ENCODE peak calls at places on chromosomes 7 and 10, in six cellular contexts. T, Y, G, X, W and B are unnamed samples.

GRCh38 chr7:77338883-77339629 is 77.1 kb downstream of the GSAP start:
- DNase-seq in T (no peak), Y (no peak), G (peak; percentile 35), X (no peak), W (no peak), B (no peak)

GRCh38 chr7:148633761-148634160 is 43.2 kb downstream of the C7orf33 start:
- DNase-seq in T (no peak), Y (no peak), G (no peak), X (no peak), W (no peak), B (no peak)

GRCh38 chr10:74947781-74948401 is 121.5 kb downstream of the KAT6B start:
- DNase-seq in T (no peak), Y (no peak), G (no peak), X (no peak), W (no peak), B (no peak)

GRCh38 chr7:142540371-142540770 is 208.9 kb upstream of the PRSS1 start:
- DNase-seq in T (no peak), Y (no peak), G (no peak), X (no peak), W (no peak), B (no peak)

GRCh38 chr10:111109506-111110242 is 32.8 kb downstream of the ADRA2A start:
- DNase-seq in T (no peak), Y (no peak), G (no peak), X (no peak), W (no peak), B (no peak)

GRCh38 chr10:114754445-114755320 is 66.9 kb upstream of the FHIP2A start:
- DNase-seq in T (no peak), Y (no peak), G (no peak), X (no peak), W (peak; percentile 80), B (no peak)

GRCh38 chr7:31864646-31865045 is 177.6 kb downstream of the PPP1R17 start:
- DNase-seq in T (no peak), Y (no peak), G (no peak), X (no peak), W (no peak), B (no peak)

GRCh38 chr7:4042402-4042801 is 639.7 kb upstream of the FOXK1 start:
- DNase-seq in T (no peak), Y (no peak), G (no peak), X (no peak), W (no peak), B (no peak)

GRCh38 chr10:88835095-88835909 is 16.3 kb downstream of the ANKRD22 start:
- DNase-seq in T (peak; percentile 82), Y (peak; percentile 89), G (peak; percentile 68), X (no peak), W (peak; percentile 57), B (peak; percentile 81)

GRCh38 chr7:1725199-1725701 is 55.2 kb downstream of the ELFN1 start:
- DNase-seq in T (peak; percentile 85), Y (peak; percentile 72), G (no peak), X (no peak), W (no peak), B (no peak)

GRCh38 chr7:111835066-111835465 is 272.8 kb upstream of the IMMP2L start:
- DNase-seq in T (no peak), Y (no peak), G (no peak), X (peak; percentile 32), W (no peak), B (no peak)

GRCh38 chr7:149074116-149074885 is 16.2 kb downstream of the ZNF786 start:
- DNase-seq in T (no peak), Y (no peak), G (no peak), X (no peak), W (no peak), B (no peak)

GRCh38 chr10:130141460-130141859 is 5.3 kb downstream of the GLRX3 start:
- DNase-seq in T (no peak), Y (no peak), G (peak; percentile 20), X (no peak), W (no peak), B (no peak)

GRCh38 chr7:124655990-124656389 is 109.6 kb downstream of the GPR37 start:
- DNase-seq in T (no peak), Y (no peak), G (no peak), X (no peak), W (no peak), B (no peak)

GRCh38 chr10:93346060-93346459 is 136.1 kb downstream of the MYOF start:
- DNase-seq in T (no peak), Y (no peak), G (no peak), X (no peak), W (no peak), B (no peak)

GRCh38 chr7:2166625-2167280 is 66.0 kb downstream of the MAD1L1 start:
- DNase-seq in T (no peak), Y (peak; percentile 81), G (no peak), X (no peak), W (no peak), B (no peak)

GRCh38 chr7:36962367-36962766 is 238.1 kb upstream of the AOAH start:
- DNase-seq in T (no peak), Y (no peak), G (no peak), X (peak; percentile 49), W (peak; percentile 55), B (no peak)

GRCh38 chr7:34838329-34838728 is 180.3 kb downstream of the NPSR1 start:
- DNase-seq in T (no peak), Y (no peak), G (no peak), X (no peak), W (no peak), B (no peak)

GRCh38 chr7:131544021-131544420 is 12.4 kb downstream of the PODXL start:
- DNase-seq in T (no peak), Y (no peak), G (no peak), X (no peak), W (no peak), B (no peak)

GRCh38 chr10:47458466-47459154 is 25.3 kb downstream of the ANXA8 start:
- DNase-seq in T (no peak), Y (no peak), G (no peak), X (peak; percentile 31), W (peak; percentile 92), B (no peak)

GRCh38 chr10:71603754-71604153 is 115.8 kb downstream of the C10orf105 start:
- DNase-seq in T (no peak), Y (no peak), G (no peak), X (no peak), W (no peak), B (no peak)

GRCh38 chr7:45506059-45506458 is 68.1 kb upstream of the ADCY1 start:
- DNase-seq in T (no peak), Y (no peak), G (no peak), X (no peak), W (no peak), B (no peak)

GRCh38 chr10:100654835-100655759 is 90.3 kb upstream of the PAX2 start:
- DNase-seq in T (peak; percentile 60), Y (no peak), G (no peak), X (no peak), W (no peak), B (peak; percentile 65)

GRCh38 chr10:129704786-129705525 is 237.9 kb downstream of the MGMT start:
- DNase-seq in T (no peak), Y (no peak), G (no peak), X (no peak), W (no peak), B (no peak)

GRCh38 chr10:126060232-126060935 is 164.0 kb downstream of the FANK1 start:
- DNase-seq in T (no peak), Y (no peak), G (no peak), X (no peak), W (no peak), B (peak; percentile 36)

GRCh38 chr7:42672339-42672990 is 239.4 kb downstream of the C7orf25 start:
- DNase-seq in T (no peak), Y (no peak), G (no peak), X (no peak), W (no peak), B (no peak)

DNA sequence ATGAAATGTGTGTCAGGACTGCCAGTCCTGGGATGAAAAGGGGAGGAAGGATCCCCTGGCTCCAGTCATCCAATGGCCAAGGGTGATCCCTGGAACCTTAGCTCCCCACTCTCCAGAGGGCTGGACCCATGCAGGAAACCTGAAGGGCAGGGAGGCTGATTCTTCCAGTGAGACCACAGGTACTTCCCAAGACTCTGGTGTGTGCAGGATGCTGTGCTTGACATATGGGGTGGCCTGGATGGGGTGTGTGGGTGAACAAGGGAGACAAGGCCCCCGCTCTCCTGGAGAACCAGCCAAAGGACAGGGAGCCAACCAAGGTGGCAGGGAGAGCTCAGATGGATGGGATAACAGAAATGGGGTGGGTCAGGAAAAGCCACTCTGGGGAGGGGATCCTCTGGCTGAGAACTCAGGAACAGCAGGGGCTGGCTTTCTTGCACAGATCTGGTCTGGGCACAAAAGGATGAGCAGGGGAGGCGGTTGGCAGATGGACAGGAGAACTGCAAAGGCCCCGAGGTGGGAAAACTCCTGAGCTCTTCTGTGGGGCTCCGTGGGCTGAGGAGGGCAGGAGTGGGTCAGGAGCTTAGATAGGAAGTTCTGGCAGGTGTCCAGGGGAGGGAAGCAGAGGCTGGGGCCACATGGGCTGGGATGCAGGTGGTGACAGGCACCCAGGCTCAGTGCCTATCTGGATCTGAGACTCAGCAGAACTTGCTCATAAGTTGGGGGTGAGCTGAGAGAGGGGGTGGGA is 100.6 kb downstream of the ARHGAP22 start:
- DNase-seq in T (no peak), Y (no peak), G (no peak), X (no peak), W (no peak), B (no peak)
- TF ChIP-seq CTCF in T (no peak), Y (no peak), G (no peak), X (no peak), W (no peak), B (no peak)

GRCh38 chr7:90747521-90747920 is 151.4 kb downstream of the CDK14 start:
- DNase-seq in T (no peak), Y (no peak), G (no peak), X (no peak), W (no peak), B (no peak)
- TF ChIP-seq CTCF in T (no peak), Y (no peak), G (no peak), X (no peak), W (no peak), B (no peak)

GRCh38 chr10:97291357-97292096 is 910 bp downstream of the ARHGAP19 start:
- DNase-seq in T (no peak), Y (no peak), G (no peak), X (no peak), W (no peak), B (no peak)

GRCh38 chr10:97292862-97293198 is 393 bp upstream of the ARHGAP19 start:
- DNase-seq in T (no peak), Y (no peak), G (no peak), X (no peak), W (no peak), B (no peak)

GRCh38 chr10:97297556-97298222 is 5.3 kb upstream of the ARHGAP19 start:
- DNase-seq in T (no peak), Y (no peak), G (peak; percentile 54), X (no peak), W (no peak), B (no peak)

GRCh38 chr10:97298223-97298571 is 5.8 kb upstream of the ARHGAP19 start:
- DNase-seq in T (no peak), Y (no peak), G (no peak), X (no peak), W (no peak), B (no peak)

GRCh38 chr10:97292097-97292861 is at the start of gene ARHGAP19:
- DNase-seq in T (peak; percentile 89), Y (peak; percentile 91), G (peak; percentile 99), X (peak; percentile 93), W (peak; percentile 93), B (peak; percentile 92)
- TF ChIP-seq CTCF in T (no peak), Y (peak; percentile 16), G (peak; percentile 61), X (peak; percentile 17), W (no peak), B (no peak)

GRCh38 chr10:125003146-125003900 is 61.4 kb downstream of the ZRANB1 start:
- DNase-seq in T (no peak), Y (peak; percentile 68), G (no peak), X (no peak), W (no peak), B (no peak)
- TF ChIP-seq CTCF in T (no peak), Y (no peak), G (peak; percentile 24), X (no peak), W (no peak), B (no peak)